ENCODE peak calls at places on chromosome 3, in five cellular contexts. O, A, Y, R and Q are unnamed samples.

GRCh38 chr3:126308394-126309125 is 48.6 kb downstream of the KLF15 start:
- DNase-seq in O (no peak), Y (no peak), R (no peak), A (no peak), Q (no peak)

GRCh38 chr3:58899953-58900298 is 149.9 kb downstream of the CFAP20DC start:
- DNase-seq in R (no peak), O (no peak), A (no peak), Y (no peak), Q (no peak)

GRCh38 chr3:115790759-115791158 is 167.4 kb downstream of the GAP43 start:
- DNase-seq in O (peak), R (no peak), A (no peak), Y (peak), Q (peak)

GRCh38 chr3:11560746-11561145 is 83.0 kb downstream of the VGLL4 start:
- DNase-seq in A (no peak), O (no peak), R (no peak), Y (no peak), Q (no peak)

GRCh38 chr3:104564045-104564643 is 802.6 kb upstream of the ALCAM start:
- DNase-seq in R (peak), O (peak), Y (peak), A (peak), Q (no peak)

GRCh38 chr3:127535106-127535785 is 55.3 kb downstream of the TPRA1 start:
- DNase-seq in O (no peak), R (no peak), A (no peak), Y (no peak), Q (no peak)

GRCh38 chr3:126985143-126985985 is 2.4 kb downstream of the PLXNA1 start:
- DNase-seq in Y (no peak), O (no peak), A (no peak), R (no peak), Q (no peak)

GRCh38 chr3:33750216-33750558 is 32.1 kb upstream of the CLASP2 start:
- DNase-seq in Y (peak), O (peak), A (no peak), R (peak), Q (no peak)

GRCh38 chr3:70360985-70361384 is 48.5 kb upstream of the MDFIC2 start:
- DNase-seq in A (no peak), O (peak), R (peak), Y (peak), Q (peak)

GRCh38 chr3:33074217-33075067 is 22.5 kb downstream of the GLB1 start:
- DNase-seq in R (peak), A (peak), Y (peak), O (peak), Q (peak)

GRCh38 chr3:149340310-149340933 is 7.0 kb upstream of the TM4SF18 start:
- DNase-seq in O (no peak), A (no peak), Y (peak), R (no peak), Q (no peak)

GRCh38 chr3:40921251-40921650 is 278.1 kb upstream of the CTNNB1 start:
- DNase-seq in Y (no peak), A (no peak), O (no peak), R (no peak), Q (no peak)

GRCh38 chr3:63349583-63350177 is 71.6 kb downstream of the SYNPR start:
- DNase-seq in R (peak), Y (peak), O (peak), A (peak), Q (peak)

GRCh38 chr3:180626844-180627243 is 24.9 kb downstream of the TTC14 start:
- DNase-seq in R (peak), O (no peak), Y (no peak), A (no peak), Q (peak)

GRCh38 chr3:157574580-157574979 is 71.4 kb upstream of the VEPH1 start:
- DNase-seq in A (no peak), Y (no peak), R (no peak), O (no peak), Q (no peak)

GRCh38 chr3:12663936-12664908 is at the start of gene RAF1:
- DNase-seq in O (peak), A (peak), R (peak), Y (peak), Q (peak)
- TF ChIP-seq CTCF in O (no peak), A (no peak), R (no peak), Y (no peak), Q (no peak)

GRCh38 chr3:129027544-129027880 is 26.4 kb downstream of the EFCC1 start:
- DNase-seq in O (no peak), R (no peak), A (no peak), Y (no peak), Q (no peak)

GRCh38 chr3:129028866-129029265 is 27.8 kb downstream of the EFCC1 start:
- DNase-seq in A (no peak), Y (no peak), O (no peak), R (no peak), Q (no peak)

GRCh38 chr3:129025108-129025507 is 24.0 kb downstream of the EFCC1 start:
- DNase-seq in Y (no peak), R (no peak), A (no peak), O (no peak), Q (no peak)

GRCh38 chr3:129025691-129026435 is 24.8 kb downstream of the EFCC1 start:
- DNase-seq in A (peak), Y (no peak), R (no peak), O (no peak), Q (no peak)

DNA sequence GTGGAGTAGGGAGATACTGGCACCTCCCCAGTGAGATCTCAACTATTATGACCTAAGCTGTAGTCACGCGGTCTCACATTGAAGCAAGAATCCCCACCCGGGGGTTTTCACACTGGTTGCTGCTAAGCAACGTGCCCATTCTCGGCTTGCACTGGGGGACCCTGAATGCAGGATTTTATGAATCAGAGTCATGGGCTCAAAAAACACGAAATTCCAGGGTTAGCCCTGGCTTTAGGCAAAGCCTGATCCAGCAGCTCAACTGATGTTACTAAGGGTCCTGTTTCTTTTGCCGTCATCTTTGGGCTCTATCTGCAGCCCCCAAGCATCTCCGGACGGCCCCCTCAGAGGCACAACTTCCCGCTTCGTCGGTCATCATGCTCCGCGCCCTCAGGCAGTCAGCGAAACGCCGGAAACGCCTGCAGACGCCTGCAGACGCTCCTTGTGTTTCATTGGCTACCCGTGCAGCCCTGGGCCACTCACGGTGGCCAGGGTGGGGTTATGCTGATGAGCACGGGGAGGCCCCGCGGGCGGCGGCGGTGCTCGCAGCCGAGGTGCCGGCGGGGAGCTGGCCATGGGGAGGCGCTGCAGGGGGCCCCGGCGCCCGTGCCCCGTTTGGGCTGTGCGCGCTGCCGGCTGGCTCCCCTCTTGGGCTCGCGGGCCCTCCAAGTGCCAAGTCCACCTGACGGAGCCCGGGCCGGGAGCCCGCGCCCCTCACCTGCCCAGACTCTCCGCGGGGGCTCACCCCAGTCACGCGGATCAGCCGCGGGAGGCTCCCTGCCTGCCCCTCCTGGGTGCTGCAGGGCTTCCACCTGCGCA is 25.8 kb downstream of the EFCC1 start:
- DNase-seq in R (peak), A (peak), O (peak), Y (peak), Q (peak)
- TF ChIP-seq CTCF in R (peak), A (peak), O (peak), Y (no peak), Q (peak)

DNA sequence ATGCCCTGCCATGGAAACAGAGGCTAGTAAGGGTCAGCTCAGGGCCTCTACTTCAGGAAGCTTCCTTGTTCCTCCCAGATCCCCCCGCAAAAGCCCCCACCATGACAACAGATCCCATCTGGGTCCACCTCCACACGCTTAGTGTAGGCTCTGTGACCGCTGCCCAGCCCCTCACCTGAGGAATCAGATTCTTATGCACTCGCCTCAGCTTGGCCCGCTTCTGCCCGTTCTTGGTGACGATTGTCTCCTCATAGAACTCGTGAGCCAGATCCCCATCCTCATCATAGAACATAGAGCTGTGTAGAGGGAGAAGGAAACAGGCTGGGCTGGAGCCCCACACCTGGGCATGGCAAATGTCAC is 1.9 kb downstream of the TUSC2 start:
- DNase-seq in A (no peak), Y (no peak), R (no peak), O (no peak), Q (no peak)
- TF ChIP-seq CTCF in A (no peak), Y (no peak), R (no peak), O (no peak), Q (no peak)

DNA sequence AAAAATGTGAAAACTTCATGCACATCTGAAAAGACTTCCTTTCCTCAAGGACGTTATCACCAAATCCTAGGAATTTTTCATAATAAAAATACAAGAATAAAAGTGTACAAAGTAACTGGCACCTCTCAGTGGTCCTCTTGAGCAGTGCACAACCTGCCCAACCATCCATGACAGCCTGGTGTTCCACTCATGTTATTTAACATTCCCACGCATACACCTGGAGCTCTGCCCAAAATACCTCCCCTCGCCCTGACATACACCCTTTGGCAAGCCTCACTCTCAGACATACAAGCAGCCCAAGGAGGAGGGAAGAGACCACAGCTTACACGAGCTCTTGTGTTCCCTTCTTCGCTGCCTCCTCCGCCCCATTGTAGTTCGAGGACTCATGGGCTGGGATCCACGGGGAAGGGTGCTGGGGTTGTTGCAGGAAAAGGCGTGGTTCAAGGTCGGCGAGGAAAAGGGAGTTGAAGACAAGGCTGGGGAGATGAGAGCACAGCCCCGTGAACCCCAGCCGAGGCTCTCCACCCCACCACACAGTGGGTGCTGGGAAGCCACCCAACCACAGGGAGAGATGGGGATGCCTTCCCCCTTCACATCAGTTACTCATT is 23.3 kb downstream of the GRIP2 start:
- DNase-seq in Y (no peak), O (no peak), A (no peak), R (no peak), Q (no peak)
- TF ChIP-seq CTCF in Y (no peak), O (no peak), A (no peak), R (no peak), Q (no peak)

DNA sequence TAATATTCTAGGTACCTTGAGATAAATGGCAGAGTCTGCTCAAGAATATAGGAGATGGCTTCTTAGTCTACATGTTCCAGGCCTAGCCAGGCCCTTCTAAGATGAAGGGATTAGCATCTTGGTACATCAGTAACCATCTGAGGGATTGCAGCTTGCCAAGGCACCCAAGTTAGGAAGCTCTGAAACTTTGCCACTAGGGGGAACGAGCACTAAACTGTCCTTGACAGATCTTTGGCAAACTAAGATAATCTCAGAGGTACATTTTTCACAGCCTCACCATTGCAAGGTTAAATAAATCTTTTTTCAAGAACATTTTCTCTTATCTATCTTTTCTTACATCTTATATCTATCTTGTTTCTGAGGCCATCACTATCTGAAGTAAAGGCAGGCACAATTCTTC is 351.2 kb downstream of the RAP2B start:
- DNase-seq in O (peak), Y (peak), A (no peak), R (peak), Q (no peak)
- TF ChIP-seq CTCF in O (peak), Y (peak), A (peak), R (peak), Q (no peak)

GRCh38 chr3:72163809-72164634 is 379.1 kb upstream of the PROK2 start:
- DNase-seq in A (no peak), O (no peak), R (peak), Y (no peak), Q (peak)
- TF ChIP-seq CTCF in A (no peak), O (no peak), R (no peak), Y (no peak), Q (no peak)

GRCh38 chr3:80688814-80689213 is 921.0 kb upstream of the ROBO1 start:
- DNase-seq in Y (peak), A (no peak), R (no peak), O (peak), Q (no peak)
- TF ChIP-seq CTCF in Y (peak), A (peak), R (no peak), O (no peak), Q (peak)

GRCh38 chr3:50583897-50584296 is 14.6 kb downstream of the HEMK1 start:
- DNase-seq in Y (no peak), R (no peak), O (no peak), A (peak), Q (no peak)

GRCh38 chr3:50581459-50581842 is 12.1 kb downstream of the HEMK1 start:
- DNase-seq in O (no peak), A (no peak), Y (no peak), R (no peak), Q (no peak)

GRCh38 chr3:50582083-50582482 is 12.8 kb downstream of the HEMK1 start:
- DNase-seq in A (no peak), Y (no peak), O (no peak), R (no peak), Q (no peak)

GRCh38 chr3:50584391-50584790 is 15.1 kb downstream of the HEMK1 start:
- DNase-seq in A (no peak), O (peak), R (no peak), Y (peak), Q (no peak)

DNA sequence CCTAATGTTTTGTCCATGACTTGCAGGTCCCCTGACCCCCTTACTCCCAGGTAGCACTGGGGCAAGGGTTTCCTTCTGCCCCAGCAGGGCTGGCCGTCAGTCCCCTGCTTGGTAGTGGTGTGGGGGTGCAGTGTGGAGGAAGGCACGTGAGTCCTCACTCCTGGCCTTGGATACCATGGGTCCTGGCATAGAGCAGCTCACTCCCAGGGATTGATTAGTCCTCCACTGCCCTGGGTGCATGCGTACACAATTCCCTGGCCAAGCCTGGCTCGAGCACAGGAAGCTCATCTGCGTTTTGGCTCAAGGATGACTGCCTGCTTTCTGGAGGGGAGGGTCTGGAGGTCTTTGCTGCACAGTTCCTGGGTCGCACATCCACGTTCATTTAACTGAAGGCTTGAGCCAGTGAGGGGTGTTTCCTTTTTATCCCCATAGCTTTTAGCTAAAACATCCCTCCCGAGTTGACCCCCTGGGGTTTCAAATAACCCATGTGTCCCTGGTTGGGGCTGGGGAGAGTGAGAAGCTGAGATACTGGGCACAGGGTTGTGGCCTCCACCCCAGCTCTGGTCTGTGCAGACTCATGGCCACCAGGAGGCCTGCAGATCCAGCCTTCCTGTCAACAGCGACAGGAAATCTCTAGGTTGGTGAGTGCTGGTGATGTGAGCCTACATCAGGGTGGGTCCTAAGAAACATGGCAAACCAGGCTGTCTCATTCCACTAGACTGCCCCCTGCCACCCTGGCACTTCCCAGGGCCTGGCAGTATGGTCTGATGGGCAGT is 11.5 kb downstream of the HEMK1 start:
- DNase-seq in Y (no peak), O (no peak), R (no peak), A (no peak), Q (no peak)
- TF ChIP-seq CTCF in Y (peak), O (peak), R (no peak), A (peak), Q (no peak)

GRCh38 chr3:190504354-190505125 is 9.3 kb upstream of the IL1RAP start:
- DNase-seq in R (no peak), O (peak), A (no peak), Y (no peak), Q (no peak)
- TF ChIP-seq CTCF in R (no peak), O (no peak), A (no peak), Y (peak), Q (no peak)